ENCODE peak calls at places on chromosomes 4 and X, in five cellular contexts. One of them, this sample, is unnamed.

GRCh38 chrX:70166601-70167590 is 10.4 kb upstream of the DGAT2L6 start:
- DNase-seq in A549: peak; percentile 12
- DNase-seq in adrenal gland: no peak
- DNase-seq in gastrocnemius medialis: no peak
- DNase-seq in WERI-Rb-1: no peak
- DNase-seq in this sample: peak; percentile 22

GRCh38 chr4:101169044-101170014 is 178.0 kb downstream of the PPP3CA start:
- DNase-seq in gastrocnemius medialis: peak; percentile 61
- DNase-seq in WERI-Rb-1: peak; percentile 88
- DNase-seq in adrenal gland: peak; percentile 82
- DNase-seq in A549: peak; percentile 85
- DNase-seq in this sample: peak; percentile 54

GRCh38 chr4:24582235-24582863 is 2.0 kb downstream of the DHX15 start:
- DNase-seq in WERI-Rb-1: peak; percentile 19
- DNase-seq in gastrocnemius medialis: no peak
- DNase-seq in adrenal gland: no peak
- DNase-seq in A549: no peak
- DNase-seq in this sample: no peak

GRCh38 chr4:105956566-105956965 is 61.3 kb downstream of the NPNT start:
- DNase-seq in adrenal gland: no peak
- DNase-seq in gastrocnemius medialis: no peak
- DNase-seq in A549: no peak
- DNase-seq in WERI-Rb-1: no peak
- DNase-seq in this sample: no peak

GRCh38 chrX:1316527-1316926 is 20.1 kb upstream of the IL3RA start:
- DNase-seq in adrenal gland: peak; percentile 76
- DNase-seq in gastrocnemius medialis: peak; percentile 59
- DNase-seq in WERI-Rb-1: no peak
- DNase-seq in A549: no peak
- DNase-seq in this sample: peak; percentile 23

GRCh38 chrX:111182938-111183337 is 86.9 kb downstream of the PAK3 start:
- DNase-seq in WERI-Rb-1: no peak
- DNase-seq in A549: no peak
- DNase-seq in gastrocnemius medialis: no peak
- DNase-seq in adrenal gland: no peak
- DNase-seq in this sample: no peak

GRCh38 chr4:101419324-101420135 is 72.2 kb upstream of the PPP3CA start:
- DNase-seq in gastrocnemius medialis: no peak
- DNase-seq in WERI-Rb-1: no peak
- DNase-seq in A549: no peak
- DNase-seq in adrenal gland: no peak
- DNase-seq in this sample: peak; percentile 24

GRCh38 chrX:45843518-45843917 is 642.8 kb upstream of the DIPK2B start:
- DNase-seq in WERI-Rb-1: no peak
- DNase-seq in adrenal gland: no peak
- DNase-seq in gastrocnemius medialis: no peak
- DNase-seq in A549: peak; percentile 31
- DNase-seq in this sample: no peak

GRCh38 chrX:120549483-120550452 is 11.0 kb downstream of the CUL4B start:
- DNase-seq in WERI-Rb-1: no peak
- DNase-seq in A549: peak; percentile 88
- DNase-seq in gastrocnemius medialis: no peak
- DNase-seq in adrenal gland: peak; percentile 65
- DNase-seq in this sample: no peak

GRCh38 chrX:38754102-38754790 is 47.0 kb upstream of the MID1IP1 start:
- DNase-seq in adrenal gland: peak; percentile 32
- DNase-seq in WERI-Rb-1: peak; percentile 29
- DNase-seq in gastrocnemius medialis: peak; percentile 12
- DNase-seq in A549: peak; percentile 64
- DNase-seq in this sample: peak; percentile 28

GRCh38 chr4:164770051-164770724 is 16.3 kb downstream of the SMIM31 start:
- DNase-seq in A549: no peak
- DNase-seq in WERI-Rb-1: no peak
- DNase-seq in adrenal gland: no peak
- DNase-seq in gastrocnemius medialis: no peak
- DNase-seq in this sample: no peak

GRCh38 chr4:88979292-88979691 is 77.7 kb downstream of the FAM13A start:
- DNase-seq in adrenal gland: no peak
- DNase-seq in A549: no peak
- DNase-seq in WERI-Rb-1: no peak
- DNase-seq in gastrocnemius medialis: no peak
- DNase-seq in this sample: no peak

GRCh38 chr4:14345356-14345775 is 656.9 kb upstream of the CPEB2 start:
- DNase-seq in adrenal gland: peak; percentile 27
- DNase-seq in A549: no peak
- DNase-seq in WERI-Rb-1: no peak
- DNase-seq in gastrocnemius medialis: no peak
- DNase-seq in this sample: no peak

GRCh38 chr4:76993787-76994641 is 44.5 kb downstream of the SEPTIN11 start:
- DNase-seq in WERI-Rb-1: no peak
- DNase-seq in A549: no peak
- DNase-seq in adrenal gland: no peak
- DNase-seq in gastrocnemius medialis: peak; percentile 62
- DNase-seq in this sample: peak; percentile 90

GRCh38 chr4:106329027-106329618 is 12.8 kb downstream of the AIMP1 start:
- DNase-seq in gastrocnemius medialis: no peak
- DNase-seq in WERI-Rb-1: no peak
- DNase-seq in adrenal gland: no peak
- DNase-seq in A549: peak; percentile 46
- DNase-seq in this sample: no peak

GRCh38 chr4:42655248-42655647 is 1.7 kb downstream of the ATP8A1 start:
- DNase-seq in A549: no peak
- DNase-seq in WERI-Rb-1: no peak
- DNase-seq in adrenal gland: no peak
- DNase-seq in gastrocnemius medialis: no peak
- DNase-seq in this sample: no peak

GRCh38 chr4:118741456-118741855 is 56.3 kb downstream of the METTL14 start:
- DNase-seq in A549: no peak
- DNase-seq in adrenal gland: no peak
- DNase-seq in gastrocnemius medialis: no peak
- DNase-seq in WERI-Rb-1: no peak
- DNase-seq in this sample: no peak

GRCh38 chrX:129934952-129935351 is 29.0 kb downstream of the UTP14A start:
- DNase-seq in WERI-Rb-1: no peak
- DNase-seq in A549: no peak
- DNase-seq in adrenal gland: no peak
- DNase-seq in gastrocnemius medialis: no peak
- DNase-seq in this sample: no peak

GRCh38 chr4:53605783-53606182 is 14.5 kb upstream of the LNX1 start:
- DNase-seq in A549: no peak
- DNase-seq in gastrocnemius medialis: no peak
- DNase-seq in adrenal gland: peak; percentile 71
- DNase-seq in WERI-Rb-1: no peak
- DNase-seq in this sample: no peak

GRCh38 chr4:156798438-156798837 is 173.2 kb downstream of the PDGFC start:
- DNase-seq in WERI-Rb-1: no peak
- DNase-seq in adrenal gland: no peak
- DNase-seq in gastrocnemius medialis: no peak
- DNase-seq in A549: no peak
- DNase-seq in this sample: no peak

GRCh38 chrX:11111038-11111851 is at the start of gene HCCS:
- DNase-seq in adrenal gland: peak; percentile 89
- DNase-seq in gastrocnemius medialis: peak; percentile 82
- DNase-seq in A549: peak; percentile 83
- DNase-seq in WERI-Rb-1: peak; percentile 77
- DNase-seq in this sample: peak; percentile 81

GRCh38 chr4:15725608-15726007 is 22.7 kb downstream of the BST1 start:
- DNase-seq in gastrocnemius medialis: no peak
- DNase-seq in A549: no peak
- DNase-seq in WERI-Rb-1: no peak
- DNase-seq in adrenal gland: no peak
- DNase-seq in this sample: no peak

GRCh38 chrX:40098264-40099045 is 697 bp upstream of the BCOR start:
- DNase-seq in gastrocnemius medialis: peak; percentile 45
- DNase-seq in adrenal gland: peak; percentile 51
- DNase-seq in A549: peak; percentile 71
- DNase-seq in WERI-Rb-1: peak; percentile 47
- DNase-seq in this sample: peak; percentile 63

GRCh38 chr4:138522366-138522765 is 280.2 kb upstream of the SLC7A11 start:
- DNase-seq in WERI-Rb-1: peak; percentile 10
- DNase-seq in gastrocnemius medialis: no peak
- DNase-seq in adrenal gland: no peak
- DNase-seq in A549: peak; percentile 10
- DNase-seq in this sample: no peak

GRCh38 chr4:118981839-118982381 is 93.3 kb downstream of the SYNPO2 start:
- DNase-seq in WERI-Rb-1: peak; percentile 64
- DNase-seq in A549: peak; percentile 64
- DNase-seq in adrenal gland: peak; percentile 75
- DNase-seq in gastrocnemius medialis: peak; percentile 68
- DNase-seq in this sample: peak; percentile 33

GRCh38 chr4:11436673-11437072 is 8.0 kb upstream of the HS3ST1 start:
- DNase-seq in WERI-Rb-1: no peak
- DNase-seq in adrenal gland: no peak
- DNase-seq in A549: no peak
- DNase-seq in gastrocnemius medialis: no peak
- DNase-seq in this sample: no peak

GRCh38 chr4:156038772-156039171 is 85.1 kb upstream of the CTSO start:
- DNase-seq in gastrocnemius medialis: no peak
- DNase-seq in A549: no peak
- DNase-seq in WERI-Rb-1: peak; percentile 45
- DNase-seq in adrenal gland: no peak
- DNase-seq in this sample: no peak

GRCh38 chr4:177558995-177559394 is 116.8 kb upstream of the AGA start:
- DNase-seq in WERI-Rb-1: peak; percentile 17
- DNase-seq in A549: no peak
- DNase-seq in gastrocnemius medialis: no peak
- DNase-seq in adrenal gland: no peak
- DNase-seq in this sample: no peak

GRCh38 chr4:26015133-26015651 is 101.2 kb downstream of the SMIM20 start:
- DNase-seq in adrenal gland: no peak
- DNase-seq in gastrocnemius medialis: peak; percentile 51
- DNase-seq in A549: no peak
- DNase-seq in WERI-Rb-1: no peak
- DNase-seq in this sample: no peak

GRCh38 chrX:154827624-154828408 is 6.6 kb downstream of the SMIM9 start:
- DNase-seq in gastrocnemius medialis: no peak
- DNase-seq in WERI-Rb-1: no peak
- DNase-seq in A549: no peak
- DNase-seq in adrenal gland: no peak
- DNase-seq in this sample: no peak

GRCh38 chr4:40288547-40288946 is 46.6 kb upstream of the CHRNA9 start:
- DNase-seq in gastrocnemius medialis: no peak
- DNase-seq in adrenal gland: no peak
- DNase-seq in WERI-Rb-1: no peak
- DNase-seq in A549: no peak
- DNase-seq in this sample: no peak

GRCh38 chrX:47683171-47684145 is 24.5 kb upstream of the UXT start:
- DNase-seq in A549: no peak
- DNase-seq in adrenal gland: no peak
- DNase-seq in WERI-Rb-1: no peak
- DNase-seq in gastrocnemius medialis: no peak
- DNase-seq in this sample: no peak
- H3K27ac ChIP-seq in A549: no peak overlapping the region
- H3K27ac ChIP-seq in adrenal gland: no peak overlapping the region
- H3K27ac ChIP-seq in WERI-Rb-1: no peak overlapping the region
- H3K27ac ChIP-seq in gastrocnemius medialis: no peak overlapping the region
- H3K27ac ChIP-seq in this sample: no peak overlapping the region

GRCh38 chr4:5892321-5893012 is 419 bp downstream of the CRMP1 start:
- DNase-seq in A549: no peak
- DNase-seq in WERI-Rb-1: peak; percentile 65
- DNase-seq in adrenal gland: no peak
- DNase-seq in gastrocnemius medialis: no peak
- DNase-seq in this sample: no peak

GRCh38 chr4:5891563-5892320 is 1.1 kb downstream of the CRMP1 start:
- DNase-seq in adrenal gland: no peak
- DNase-seq in A549: no peak
- DNase-seq in gastrocnemius medialis: no peak
- DNase-seq in WERI-Rb-1: peak; percentile 59
- DNase-seq in this sample: no peak

GRCh38 chr4:5888706-5889696 is 3.9 kb downstream of the CRMP1 start:
- DNase-seq in gastrocnemius medialis: no peak
- DNase-seq in WERI-Rb-1: no peak
- DNase-seq in adrenal gland: no peak
- DNase-seq in A549: no peak
- DNase-seq in this sample: no peak

GRCh38 chr4:5888222-5888701 is 4.6 kb downstream of the CRMP1 start:
- DNase-seq in A549: no peak
- DNase-seq in adrenal gland: no peak
- DNase-seq in WERI-Rb-1: peak; percentile 90
- DNase-seq in gastrocnemius medialis: no peak
- DNase-seq in this sample: no peak

DNA sequence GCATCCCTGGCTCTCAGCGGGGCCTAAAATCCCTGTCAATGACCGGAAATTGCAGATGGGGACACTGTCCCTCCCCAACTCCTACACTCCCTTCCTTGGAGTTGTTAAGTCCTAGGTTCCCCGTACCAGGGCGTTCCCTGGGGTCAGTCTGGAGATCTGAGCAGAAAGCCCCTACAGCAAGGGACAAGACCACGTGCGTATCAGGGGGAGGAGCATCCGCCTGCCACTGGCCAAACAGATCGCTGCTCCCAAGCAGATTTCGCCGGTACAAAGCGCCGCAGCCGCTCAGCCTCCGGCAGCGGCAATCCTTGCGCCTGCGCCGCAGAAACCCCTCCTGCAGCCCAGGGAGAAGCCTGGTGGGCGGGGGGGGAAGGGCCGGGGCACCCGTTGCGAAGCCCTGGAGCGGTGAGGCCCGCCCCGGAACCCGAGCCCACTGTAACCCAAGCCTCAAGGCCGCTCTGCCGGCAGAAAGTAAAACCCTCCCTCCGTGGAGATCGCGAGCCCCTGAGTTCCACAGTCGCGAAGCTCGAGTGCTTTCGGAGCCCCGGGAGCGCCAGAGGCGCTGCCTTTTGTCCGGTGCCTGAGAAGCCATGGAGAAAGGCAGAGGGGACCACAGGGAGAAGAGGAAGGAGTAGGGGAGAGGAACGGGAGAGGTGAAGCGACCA is 2.7 kb downstream of the CRMP1 start:
- DNase-seq in adrenal gland: no peak
- DNase-seq in A549: peak; percentile 11
- DNase-seq in WERI-Rb-1: peak; percentile 97
- DNase-seq in gastrocnemius medialis: no peak
- DNase-seq in this sample: no peak
- H3K4me3 ChIP-seq in adrenal gland: no peak overlapping the region
- H3K4me3 ChIP-seq in A549: no peak overlapping the region
- H3K4me3 ChIP-seq in WERI-Rb-1: peak overlapping the region; percentile 88
- H3K4me3 ChIP-seq in gastrocnemius medialis: no peak overlapping the region
- H3K4me3 ChIP-seq in this sample: no peak overlapping the region

DNA sequence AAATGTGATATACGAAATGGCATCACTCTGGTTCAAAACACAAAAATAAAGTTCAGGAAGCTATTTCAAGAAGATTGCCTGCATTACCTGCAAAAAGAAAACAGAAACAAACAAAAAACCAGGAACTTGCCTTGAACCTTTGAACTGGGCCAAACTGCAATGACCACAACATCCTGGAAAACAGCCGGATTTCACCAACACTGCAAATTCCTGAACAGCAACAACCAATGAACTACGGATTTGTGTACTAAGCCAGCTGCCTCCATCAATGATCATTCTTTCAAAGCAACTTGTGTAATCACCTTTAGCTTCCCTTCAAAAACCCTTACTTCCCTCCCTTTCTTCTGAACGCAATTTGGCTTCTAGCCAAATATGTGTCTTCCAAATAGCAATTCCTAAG is 98.6 kb upstream of the FAM47C start:
- DNase-seq in gastrocnemius medialis: no peak
- DNase-seq in A549: no peak
- DNase-seq in adrenal gland: no peak
- DNase-seq in WERI-Rb-1: no peak
- DNase-seq in this sample: no peak
- H3K27ac ChIP-seq in gastrocnemius medialis: no peak overlapping the region
- H3K27ac ChIP-seq in A549: no peak overlapping the region
- H3K27ac ChIP-seq in adrenal gland: no peak overlapping the region
- H3K27ac ChIP-seq in WERI-Rb-1: no peak overlapping the region
- H3K27ac ChIP-seq in this sample: no peak overlapping the region

GRCh38 chrX:41332408-41332987 is 1.5 kb upstream of the DDX3X start:
- DNase-seq in A549: peak; percentile 49
- DNase-seq in gastrocnemius medialis: no peak
- DNase-seq in adrenal gland: peak; percentile 33
- DNase-seq in WERI-Rb-1: no peak
- DNase-seq in this sample: no peak
- H3K4me3 ChIP-seq in A549: peak overlapping the region; percentile 95
- H3K4me3 ChIP-seq in gastrocnemius medialis: peak overlapping the region; percentile 96
- H3K4me3 ChIP-seq in adrenal gland: peak overlapping the region; percentile 18
- H3K4me3 ChIP-seq in WERI-Rb-1: peak overlapping the region; percentile 69
- H3K4me3 ChIP-seq in this sample: peak overlapping the region; percentile 91